ENCODE peak calls at places on chromosomes 6 and 20, in five cellular contexts. D is HL-60, K is GM23338, B is T-helper 2 cell, A is AG20443. O is an unnamed sample.

GRCh38 chr20:46348231-46348803 is 40.0 kb upstream of the CDH22 start:
- DNase-seq in A (peak; percentile 52), K (peak; percentile 79), B (no peak), D (no peak), O (peak; percentile 41)

GRCh38 chr6:154893927-154894326 is 101.2 kb upstream of the TIAM2 start:
- DNase-seq in K (no peak), D (no peak), A (peak; percentile 50), B (no peak), O (no peak)

GRCh38 chr20:62764156-62764935 is 31.9 kb upstream of the MRGBP start:
- DNase-seq in A (no peak), K (no peak), B (no peak), D (no peak), O (no peak)

GRCh38 chr20:7470912-7471311 is 469.3 kb downstream of the HAO1 start:
- DNase-seq in B (no peak), D (no peak), A (no peak), K (peak; percentile 28), O (no peak)

GRCh38 chr6:56755040-56755439 is 112.4 kb upstream of the DST start:
- DNase-seq in B (no peak), A (no peak), D (no peak), K (no peak), O (no peak)

GRCh38 chr6:127879685-127880084 is 21.2 kb downstream of the THEMIS start:
- DNase-seq in K (peak; percentile 93), A (peak; percentile 24), B (no peak), D (no peak), O (peak; percentile 14)

GRCh38 chr6:157496534-157497095 is 115.6 kb downstream of the ZDHHC14 start:
- DNase-seq in A (no peak), D (no peak), K (no peak), B (no peak), O (no peak)

GRCh38 chr6:133040025-133040838 is 200.9 kb upstream of the EYA4 start:
- DNase-seq in B (no peak), K (peak; percentile 59), D (no peak), A (peak; percentile 24), O (peak; percentile 51)

GRCh38 chr20:23320317-23320716 is 30.3 kb upstream of the NXT1 start:
- DNase-seq in B (no peak), K (peak; percentile 47), D (no peak), A (peak; percentile 66), O (peak; percentile 33)